ENCODE peak calls at places on chromosomes 3 and 15, in six cellular contexts. T is left ventricle myocardium inferior; U is CD8-positive, alpha-beta T cell; R is uterus; M is effector memory CD4-positive, alpha-beta T cell; Q is tibial artery. P is an unnamed sample.

GRCh38 chr3:52392216-52392930 is 52.5 kb downstream of the SEMA3G start:
- DNase-seq in Q (no peak), U (no peak), M (no peak), R (no peak), T (no peak), P (no peak)

GRCh38 chr15:45858491-45858890 is 223.7 kb downstream of the SQOR start:
- DNase-seq in M (no peak), U (no peak), T (no peak), Q (no peak), R (no peak), P (no peak)

GRCh38 chr3:34998905-34999304 is 640.4 kb upstream of the ARPP21 start:
- DNase-seq in U (no peak), Q (no peak), R (no peak), T (no peak), M (no peak), P (no peak)

GRCh38 chr15:93210995-93211394 is 122.0 kb upstream of the RGMA start:
- DNase-seq in M (no peak), R (no peak), Q (no peak), U (no peak), T (no peak), P (no peak)

GRCh38 chr15:58185439-58185838 is 47.3 kb downstream of the AQP9 start:
- DNase-seq in U (no peak), T (no peak), R (no peak), M (no peak), Q (no peak), P (no peak)

GRCh38 chr3:186381424-186382216 is 19.6 kb upstream of the DGKG start:
- DNase-seq in M (no peak), R (no peak), U (no peak), T (no peak), Q (no peak), P (no peak)

GRCh38 chr3:49466047-49466446 is 4.0 kb upstream of the DAG1 start:
- DNase-seq in R (no peak), U (no peak), Q (no peak), T (no peak), M (no peak), P (no peak)

GRCh38 chr15:95323798-95324197 is 1006.7 kb upstream of the NR2F2 start:
- DNase-seq in R (no peak), U (no peak), Q (no peak), M (no peak), T (no peak), P (no peak)

GRCh38 chr3:80190051-80190450 is 422.3 kb upstream of the ROBO1 start:
- DNase-seq in U (no peak), Q (no peak), T (no peak), M (no peak), R (no peak), P (no peak)

GRCh38 chr15:23395030-23395692 is 40.6 kb downstream of the GOLGA8S start:
- DNase-seq in M (no peak), Q (no peak), R (no peak), T (no peak), U (no peak), P (no peak)

GRCh38 chr3:112320698-112321097 is 12.3 kb upstream of the CD200 start:
- DNase-seq in M (no peak), Q (no peak), R (no peak), U (no peak), T (no peak), P (no peak)

GRCh38 chr15:63765338-63765737 is 68.4 kb downstream of the HERC1 start:
- DNase-seq in R (no peak), U (no peak), M (no peak), Q (no peak), T (no peak), P (no peak)

GRCh38 chr15:90099072-90099867 is 3.0 kb downstream of the IDH2 start:
- DNase-seq in T (no peak), R (no peak), M (no peak), Q (no peak), U (no peak), P (no peak)

GRCh38 chr15:97319316-97319715 is 641.2 kb upstream of the ARRDC4 start:
- DNase-seq in R (no peak), Q (no peak), U (no peak), T (no peak), M (no peak), P (no peak)

GRCh38 chr15:81387629-81388430 is 13.8 kb upstream of the TMC3 start:
- DNase-seq in U (no peak), M (no peak), Q (no peak), T (no peak), R (no peak), P (no peak)

GRCh38 chr3:182212479-182213076 is 500.9 kb downstream of the SOX2 start:
- DNase-seq in Q (no peak), T (peak), R (peak), U (no peak), M (no peak), P (no peak)

GRCh38 chr3:71497367-71497925 is 86.1 kb downstream of the FOXP1 start:
- DNase-seq in M (no peak), Q (no peak), R (no peak), T (no peak), U (no peak), P (no peak)

GRCh38 chr3:118636841-118637240 is 397.8 kb downstream of the IGSF11 start:
- DNase-seq in Q (no peak), T (no peak), M (no peak), R (no peak), U (no peak), P (no peak)

DNA sequence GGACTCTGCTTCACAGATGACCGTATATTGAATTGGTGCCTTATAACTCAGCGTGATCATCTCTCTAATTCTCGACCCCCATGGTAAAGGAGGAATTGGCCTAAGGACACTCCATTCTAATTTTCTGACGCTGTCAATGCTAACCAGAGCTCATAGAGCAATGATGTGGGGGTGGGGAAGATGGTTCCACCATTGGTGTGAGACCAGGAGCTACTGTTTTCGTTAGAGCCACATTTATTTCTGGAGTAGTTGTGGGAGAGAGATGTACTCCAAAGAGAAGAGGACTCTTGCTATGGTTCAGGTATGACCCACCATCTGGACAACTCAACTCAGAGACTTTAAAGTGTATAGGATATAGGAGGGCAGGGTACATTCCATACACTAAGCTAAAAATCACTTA is 16.3 kb downstream of the ZBTB38 start:
- DNase-seq in Q (no peak), M (no peak), R (no peak), U (no peak), T (no peak), P (no peak)
- H3K27ac ChIP-seq in Q (peak), M (no peak), R (peak), U (no peak), T (no peak), P (no peak)

GRCh38 chr3:166660962-166661361 is 719.1 kb downstream of the ZBBX start:
- DNase-seq in U (no peak), R (no peak), Q (no peak), M (no peak), T (no peak), P (no peak)

GRCh38 chr3:166661621-166662020 is 718.5 kb downstream of the ZBBX start:
- DNase-seq in M (no peak), U (no peak), R (no peak), Q (no peak), T (no peak), P (no peak)

DNA sequence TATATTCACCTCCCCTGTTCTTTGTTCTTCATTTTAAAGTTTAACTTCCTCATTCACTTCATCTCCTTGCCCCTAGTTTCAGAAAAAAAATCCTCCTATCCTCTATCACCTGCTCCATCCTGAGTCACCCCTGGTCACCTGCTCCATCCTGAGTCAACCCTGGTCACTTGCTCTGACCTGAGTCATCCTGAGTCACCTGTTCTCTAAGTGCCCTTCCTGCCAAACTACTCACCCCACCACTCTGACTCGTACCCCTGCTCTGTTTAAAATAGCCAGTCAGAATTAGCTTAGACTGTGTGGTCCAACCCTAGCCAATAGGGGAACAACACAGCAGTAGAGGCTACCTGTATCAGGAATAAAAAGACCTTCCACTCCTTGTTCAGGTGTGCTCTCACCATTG is 716.9 kb downstream of the ZBBX start:
- DNase-seq in Q (no peak), U (no peak), M (no peak), R (no peak), T (no peak), P (no peak)
- H3K27ac ChIP-seq in Q (no peak), U (no peak), M (no peak), R (no peak), T (no peak), P (no peak)

DNA sequence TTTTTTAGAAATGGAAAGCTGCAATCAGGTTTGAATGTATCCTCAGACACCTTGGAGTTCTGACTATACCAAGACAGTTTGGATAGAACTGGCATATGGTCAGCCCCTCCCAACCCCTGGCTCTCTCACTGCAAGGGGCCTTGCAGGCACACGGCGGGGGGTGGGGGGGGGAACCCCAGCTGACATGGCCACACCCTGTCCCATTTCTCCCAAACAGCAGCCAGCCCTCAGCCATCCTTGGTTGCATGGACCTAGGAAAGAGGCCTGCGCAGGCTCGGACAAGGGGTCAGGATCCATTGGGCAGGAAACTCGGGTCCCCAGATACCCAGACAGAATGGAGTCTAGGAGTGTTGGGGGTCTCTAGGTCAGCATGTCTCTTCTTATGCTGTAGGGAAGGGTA is 14.5 kb downstream of the CAND2 start:
- DNase-seq in U (no peak), R (no peak), Q (no peak), M (no peak), T (no peak), P (no peak)
- H3K27ac ChIP-seq in U (no peak), R (peak), Q (peak), M (peak), T (peak), P (no peak)

GRCh38 chr15:27685638-27686037 is 413.5 kb downstream of the OCA2 start:
- DNase-seq in Q (no peak), U (no peak), M (no peak), T (no peak), R (no peak), P (no peak)
- H3K27ac ChIP-seq in Q (no peak), U (no peak), M (no peak), T (no peak), R (no peak), P (no peak)

GRCh38 chr3:172201990-172202318 is 162.6 kb downstream of the FNDC3B start:
- DNase-seq in T (no peak), R (peak), U (no peak), M (no peak), Q (no peak), P (no peak)

GRCh38 chr3:172197344-172197743 is 158.0 kb downstream of the FNDC3B start:
- DNase-seq in Q (no peak), T (no peak), R (no peak), U (no peak), M (no peak), P (no peak)

GRCh38 chr3:172198428-172198827 is 159.1 kb downstream of the FNDC3B start:
- DNase-seq in U (no peak), T (no peak), M (no peak), R (no peak), Q (no peak), P (no peak)

GRCh38 chr3:172201136-172201989 is 162.0 kb downstream of the FNDC3B start:
- DNase-seq in M (no peak), Q (peak), R (peak), T (peak), U (no peak), P (no peak)

DNA sequence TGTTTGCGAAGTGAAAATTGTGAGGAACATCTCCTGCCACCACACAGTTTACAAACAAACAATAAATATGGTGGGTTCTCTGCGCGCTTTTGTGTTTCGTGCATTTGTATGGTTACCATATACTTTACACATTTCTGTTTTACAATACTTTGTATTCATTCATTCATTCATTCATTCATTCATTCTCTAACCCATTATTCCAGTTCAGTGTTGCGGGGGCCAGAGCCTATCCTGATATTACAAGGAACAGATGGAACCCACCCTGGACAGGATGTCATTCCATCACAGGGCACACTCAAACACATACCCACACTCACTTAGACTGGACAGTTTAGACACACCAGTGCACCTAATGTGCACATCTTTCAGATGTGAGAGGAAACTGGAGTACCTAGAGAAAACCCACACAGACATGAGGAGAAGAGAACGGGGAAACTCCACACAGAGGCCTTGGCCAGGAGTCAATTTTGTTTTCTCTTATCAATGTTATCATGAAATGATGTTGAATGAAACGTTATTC is 160.5 kb downstream of the FNDC3B start:
- DNase-seq in R (no peak), T (no peak), U (no peak), Q (no peak), M (no peak), P (no peak)
- H3K27ac ChIP-seq in R (no peak), T (peak), U (no peak), Q (peak), M (no peak), P (no peak)

GRCh38 chr3:149964296-149964695 is 6.4 kb downstream of the PFN2 start:
- DNase-seq in U (no peak), M (no peak), T (no peak), R (no peak), Q (no peak), P (no peak)

GRCh38 chr3:149965278-149965677 is 5.4 kb downstream of the PFN2 start:
- DNase-seq in Q (no peak), M (no peak), T (no peak), U (no peak), R (no peak), P (no peak)

GRCh38 chr3:149967067-149967685 is 3.5 kb downstream of the PFN2 start:
- DNase-seq in R (no peak), Q (no peak), T (no peak), U (no peak), M (no peak), P (no peak)

GRCh38 chr3:149959443-149959842 is 11.3 kb downstream of the PFN2 start:
- DNase-seq in T (no peak), M (no peak), U (no peak), R (no peak), Q (no peak), P (no peak)

DNA sequence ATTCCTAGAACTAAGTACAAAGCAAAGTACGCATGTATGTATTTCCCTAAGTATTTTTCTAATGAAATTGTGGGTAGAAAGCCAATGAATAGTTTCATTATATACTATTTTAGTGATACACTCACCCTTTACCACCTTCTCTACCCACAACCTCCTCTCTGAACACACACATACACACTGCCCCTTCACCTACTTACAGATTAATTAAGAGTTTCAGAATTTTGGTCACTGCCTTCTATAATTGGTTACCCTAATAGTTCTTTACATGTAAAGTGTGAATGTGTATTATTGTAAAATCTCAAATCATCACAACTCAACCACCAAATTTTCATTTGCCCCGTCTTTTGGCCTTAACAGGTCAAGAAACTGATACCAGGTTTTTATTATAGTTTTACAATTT is 7.2 kb downstream of the PFN2 start:
- DNase-seq in M (no peak), T (no peak), Q (no peak), R (no peak), U (no peak), P (no peak)
- H3K27ac ChIP-seq in M (no peak), T (no peak), Q (no peak), R (no peak), U (no peak), P (no peak)

DNA sequence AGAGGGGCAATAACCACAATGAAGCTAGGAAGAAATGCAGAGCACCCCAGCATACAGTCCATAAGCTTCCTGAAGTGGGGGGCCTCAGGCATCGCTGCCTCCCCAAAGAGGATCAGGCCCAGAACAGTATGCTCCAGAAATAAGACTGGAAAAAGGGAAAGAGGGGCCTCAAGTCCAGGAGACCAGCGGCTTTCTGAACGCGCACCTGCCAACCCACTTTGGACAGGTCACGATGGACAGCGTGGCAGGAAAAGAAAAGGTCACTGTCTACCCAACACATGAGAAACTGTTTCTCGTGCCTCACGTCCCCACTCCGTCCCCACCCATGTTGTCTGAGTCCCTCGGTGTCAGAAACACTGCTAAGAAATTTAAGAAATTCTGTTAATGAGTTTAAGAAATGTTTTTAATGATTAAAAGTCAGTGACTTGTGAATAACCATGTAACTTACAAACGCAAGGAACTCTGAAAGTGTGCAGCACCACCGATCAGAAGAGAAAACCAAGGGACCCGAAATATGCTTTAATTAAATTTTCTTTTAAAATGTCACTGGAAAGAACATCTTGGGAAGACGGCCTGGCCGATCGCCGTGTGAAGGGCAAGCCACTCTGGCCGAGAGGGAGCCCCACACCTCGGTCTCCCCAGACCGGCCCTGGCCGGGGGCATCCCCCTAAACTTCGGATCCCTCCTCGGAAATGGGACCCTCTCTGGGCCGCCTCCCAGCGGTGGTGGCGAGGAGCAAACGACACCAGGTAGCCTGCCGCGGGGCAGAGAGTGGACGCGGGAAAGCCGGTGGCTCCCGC is 1.7 kb upstream of the PPARG start:
- DNase-seq in R (peak), Q (no peak), M (no peak), U (no peak), T (peak), P (no peak)
- H3K27ac ChIP-seq in R (peak), Q (no peak), M (no peak), U (no peak), T (peak), P (no peak)

DNA sequence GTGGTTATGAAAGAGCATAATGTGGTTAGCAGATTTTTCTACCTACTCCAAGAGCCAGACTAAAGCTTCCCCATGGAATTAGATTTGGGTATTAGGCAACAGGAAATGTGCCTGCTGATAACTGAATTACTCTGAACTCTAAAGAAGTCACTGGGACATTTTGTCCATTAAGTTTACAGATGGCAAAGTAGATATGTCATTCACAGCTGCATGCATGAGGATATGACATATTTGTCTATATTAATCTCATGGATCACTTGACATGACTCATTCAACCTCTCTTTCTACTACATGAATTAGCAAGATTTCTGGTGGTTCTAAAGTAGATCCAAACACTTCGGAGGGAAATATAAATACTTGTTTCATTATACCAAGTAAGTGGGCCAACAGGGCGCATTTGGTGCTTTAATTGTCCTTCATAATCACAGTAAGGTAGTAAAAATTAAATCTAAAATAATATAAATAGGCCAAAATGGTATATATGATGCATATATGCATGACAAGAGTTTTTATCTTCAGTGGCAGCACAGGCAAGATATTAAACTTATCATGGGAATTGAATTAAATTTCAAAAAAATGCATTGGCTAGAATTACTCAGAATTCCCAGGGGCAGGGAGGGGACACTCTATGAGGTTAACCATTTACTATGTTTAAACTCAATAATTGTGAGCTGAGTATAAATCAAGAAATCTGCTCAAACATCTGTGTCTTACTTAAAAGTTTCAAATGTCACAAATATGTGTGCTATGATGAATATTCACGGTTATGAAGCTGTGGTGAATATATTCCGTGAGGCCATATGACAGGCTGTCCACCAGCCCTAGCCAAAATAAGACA is 365.3 kb upstream of the KCNMB2 start:
- DNase-seq in M (no peak), U (no peak), Q (no peak), T (no peak), R (no peak), P (no peak)
- H3K27ac ChIP-seq in M (no peak), U (no peak), Q (peak), T (peak), R (no peak), P (no peak)

GRCh38 chr3:156463123-156463522 is 91.8 kb downstream of the SSR3 start:
- DNase-seq in Q (no peak), R (no peak), T (no peak), U (no peak), M (no peak), P (no peak)
- H3K27ac ChIP-seq in Q (no peak), R (no peak), T (no peak), U (no peak), M (no peak), P (no peak)